ENCODE peak calls at places on chromosomes 12 and 14, in five cellular contexts. One of them, this sample, is unnamed. For H3K4me1, the result is how much of the 10 kb centered on the place peaks cover.

GRCh38 chr12:92334552-92334951 is 188.9 kb upstream of the BTG1 start:
- DNase-seq in colonic mucosa: no peak
- DNase-seq in transverse colon: no peak
- DNase-seq in mucosa of descending colon: no peak
- DNase-seq in left ventricle myocardium inferior: no peak
- DNase-seq in this sample: no peak

GRCh38 chr14:104249706-104250105 is 111.3 kb downstream of the KIF26A start:
- DNase-seq in colonic mucosa: no peak
- DNase-seq in transverse colon: no peak
- DNase-seq in mucosa of descending colon: peak
- DNase-seq in left ventricle myocardium inferior: no peak
- DNase-seq in this sample: no peak

GRCh38 chr14:66758031-66758613 is 250.2 kb downstream of the GPHN start:
- DNase-seq in colonic mucosa: no peak
- DNase-seq in transverse colon: no peak
- DNase-seq in mucosa of descending colon: no peak
- DNase-seq in left ventricle myocardium inferior: no peak
- DNase-seq in this sample: peak

GRCh38 chr12:51823875-51824565 is 24.5 kb downstream of the FIGNL2 start:
- DNase-seq in colonic mucosa: peak
- DNase-seq in transverse colon: peak
- DNase-seq in mucosa of descending colon: no peak
- DNase-seq in left ventricle myocardium inferior: no peak
- DNase-seq in this sample: no peak

GRCh38 chr12:92552412-92553108 is 150.2 kb upstream of the PLEKHG7 start:
- DNase-seq in colonic mucosa: peak
- DNase-seq in transverse colon: no peak
- DNase-seq in mucosa of descending colon: no peak
- DNase-seq in left ventricle myocardium inferior: no peak
- DNase-seq in this sample: no peak

GRCh38 chr12:122842505-122843405 is 7.5 kb downstream of the HIP1R start:
- DNase-seq in colonic mucosa: no peak
- DNase-seq in transverse colon: no peak
- DNase-seq in mucosa of descending colon: no peak
- DNase-seq in left ventricle myocardium inferior: no peak
- DNase-seq in this sample: no peak

GRCh38 chr12:131077931-131078391 is 124.3 kb downstream of the ADGRD1 start:
- DNase-seq in colonic mucosa: no peak
- DNase-seq in transverse colon: no peak
- DNase-seq in mucosa of descending colon: no peak
- DNase-seq in left ventricle myocardium inferior: no peak
- DNase-seq in this sample: no peak

GRCh38 chr12:93669452-93669851 is 7.7 kb upstream of the CRADD start:
- DNase-seq in colonic mucosa: no peak
- DNase-seq in transverse colon: no peak
- DNase-seq in mucosa of descending colon: no peak
- DNase-seq in left ventricle myocardium inferior: no peak
- DNase-seq in this sample: no peak

GRCh38 chr14:105204206-105204930 is 23.3 kb upstream of the NUDT14 start:
- DNase-seq in colonic mucosa: peak
- DNase-seq in transverse colon: peak
- DNase-seq in mucosa of descending colon: no peak
- DNase-seq in left ventricle myocardium inferior: peak
- DNase-seq in this sample: no peak

GRCh38 chr12:104290855-104291254 is 12.7 kb upstream of the EID3 start:
- DNase-seq in colonic mucosa: no peak
- DNase-seq in transverse colon: no peak
- DNase-seq in mucosa of descending colon: no peak
- DNase-seq in left ventricle myocardium inferior: no peak
- DNase-seq in this sample: no peak

GRCh38 chr12:116547955-116548471 is 11.2 kb upstream of the MAP1LC3B2 start:
- DNase-seq in colonic mucosa: no peak
- DNase-seq in transverse colon: no peak
- DNase-seq in mucosa of descending colon: no peak
- DNase-seq in left ventricle myocardium inferior: no peak
- DNase-seq in this sample: no peak

GRCh38 chr12:114319422-114319821 is 86.5 kb downstream of the TBX5 start:
- DNase-seq in colonic mucosa: no peak
- DNase-seq in transverse colon: no peak
- DNase-seq in mucosa of descending colon: no peak
- DNase-seq in left ventricle myocardium inferior: no peak
- DNase-seq in this sample: no peak

GRCh38 chr12:2783936-2784600 is 10.7 kb upstream of the FKBP4 start:
- DNase-seq in colonic mucosa: peak
- DNase-seq in transverse colon: peak
- DNase-seq in mucosa of descending colon: no peak
- DNase-seq in left ventricle myocardium inferior: peak
- DNase-seq in this sample: peak

GRCh38 chr12:753401-754237 is 1.2 kb downstream of the WNK1 start:
- DNase-seq in colonic mucosa: peak
- DNase-seq in transverse colon: peak
- DNase-seq in mucosa of descending colon: peak
- DNase-seq in left ventricle myocardium inferior: peak
- DNase-seq in this sample: peak

GRCh38 chr12:88529531-88530488 is 50.5 kb downstream of the KITLG start:
- DNase-seq in colonic mucosa: peak
- DNase-seq in transverse colon: no peak
- DNase-seq in mucosa of descending colon: no peak
- DNase-seq in left ventricle myocardium inferior: no peak
- DNase-seq in this sample: no peak

GRCh38 chr12:111310076-111310870 is 58.6 kb downstream of the PHETA1 start:
- DNase-seq in colonic mucosa: no peak
- DNase-seq in transverse colon: no peak
- DNase-seq in mucosa of descending colon: no peak
- DNase-seq in left ventricle myocardium inferior: no peak
- DNase-seq in this sample: no peak
- TF ChIP-seq CTCF in colonic mucosa: no peak
- TF ChIP-seq CTCF in transverse colon: no peak
- TF ChIP-seq CTCF in mucosa of descending colon: no peak
- TF ChIP-seq CTCF in left ventricle myocardium inferior: no peak
- TF ChIP-seq CTCF in this sample: no peak

GRCh38 chr12:107318804-107319535 is 225.6 kb upstream of the CRY1 start:
- DNase-seq in colonic mucosa: no peak
- DNase-seq in transverse colon: peak
- DNase-seq in mucosa of descending colon: peak
- DNase-seq in left ventricle myocardium inferior: no peak
- DNase-seq in this sample: no peak
- H3K4me3 ChIP-seq in colonic mucosa: peak
- H3K4me3 ChIP-seq in transverse colon: no peak
- H3K4me3 ChIP-seq in mucosa of descending colon: no peak
- H3K4me3 ChIP-seq in left ventricle myocardium inferior: peak
- H3K4me3 ChIP-seq in this sample: peak

GRCh38 chr14:74511966-74512365 is 18.4 kb downstream of the ISCA2 start:
- DNase-seq in colonic mucosa: no peak
- DNase-seq in transverse colon: no peak
- DNase-seq in mucosa of descending colon: no peak
- DNase-seq in left ventricle myocardium inferior: no peak
- DNase-seq in this sample: no peak
- H3K4me1 ChIP-seq in colonic mucosa: under half
- H3K4me1 ChIP-seq in transverse colon: under half
- H3K4me1 ChIP-seq in mucosa of descending colon: under half
- H3K4me1 ChIP-seq in left ventricle myocardium inferior: under half
- H3K4me1 ChIP-seq in this sample: under half

GRCh38 chr12:26113853-26114719 is 10.8 kb downstream of the BHLHE41 start:
- DNase-seq in colonic mucosa: peak
- DNase-seq in transverse colon: peak
- DNase-seq in mucosa of descending colon: peak
- DNase-seq in left ventricle myocardium inferior: peak
- DNase-seq in this sample: peak
- TF ChIP-seq CTCF in colonic mucosa: no peak
- TF ChIP-seq CTCF in transverse colon: peak
- TF ChIP-seq CTCF in mucosa of descending colon: no peak
- TF ChIP-seq CTCF in left ventricle myocardium inferior: peak
- TF ChIP-seq CTCF in this sample: peak

DNA sequence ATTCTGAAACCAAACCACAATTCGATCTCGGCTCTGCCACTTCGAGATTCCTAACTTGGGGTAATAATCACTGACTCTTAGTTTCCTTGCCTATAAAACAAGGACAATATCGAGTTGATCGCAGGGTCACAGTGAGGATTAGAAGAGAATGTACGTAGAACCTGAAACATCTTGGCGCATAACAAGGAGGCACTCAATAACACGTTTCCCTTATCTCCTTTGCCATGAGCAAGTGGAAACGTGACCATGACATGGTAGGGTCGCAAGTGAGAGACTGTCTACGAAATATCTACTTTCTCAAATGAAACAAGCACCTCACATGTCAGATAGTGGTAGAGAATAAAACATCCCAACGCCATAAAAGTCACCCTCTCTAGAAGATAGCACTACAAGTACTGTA is 2.3 kb downstream of the DICER1 start:
- DNase-seq in colonic mucosa: no peak
- DNase-seq in transverse colon: no peak
- DNase-seq in mucosa of descending colon: no peak
- DNase-seq in left ventricle myocardium inferior: no peak
- DNase-seq in this sample: no peak
- H3K4me3 ChIP-seq in colonic mucosa: no peak
- H3K4me3 ChIP-seq in transverse colon: no peak
- H3K4me3 ChIP-seq in mucosa of descending colon: no peak
- H3K4me3 ChIP-seq in left ventricle myocardium inferior: peak
- H3K4me3 ChIP-seq in this sample: no peak

DNA sequence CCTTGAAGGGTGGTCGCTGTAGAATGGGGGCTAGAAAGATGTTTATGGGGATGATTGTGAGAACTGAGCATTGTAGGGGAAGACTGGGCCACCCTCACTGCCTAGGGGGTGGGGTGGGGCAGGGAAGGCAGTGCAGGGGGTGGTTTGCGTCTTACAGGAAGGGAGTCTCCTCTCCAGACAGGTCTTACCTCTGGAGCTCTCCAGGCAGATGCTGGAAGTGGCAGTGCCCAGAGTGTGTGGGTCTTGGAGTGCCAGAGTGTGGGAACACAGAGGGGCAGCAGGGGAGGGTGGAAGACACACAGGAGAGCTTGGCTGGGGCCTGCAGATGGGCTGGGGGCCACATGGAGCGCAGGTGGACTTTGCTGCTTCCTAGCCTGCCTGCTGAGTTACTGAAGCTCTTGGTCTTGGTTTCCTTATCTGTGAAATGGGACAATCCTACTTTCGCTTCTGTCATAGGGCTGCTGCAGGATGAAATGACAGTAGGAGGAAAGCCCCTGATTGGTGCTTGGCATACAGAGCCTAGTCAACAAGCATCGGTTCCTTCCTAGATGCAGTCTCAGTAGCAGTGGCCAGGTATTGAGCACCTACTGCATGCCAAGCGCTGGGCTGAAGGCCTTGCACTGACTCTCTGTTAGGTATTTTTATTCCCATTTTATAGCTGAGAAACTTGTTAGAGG is 118.3 kb downstream of the SLC25A47 start:
- DNase-seq in colonic mucosa: no peak
- DNase-seq in transverse colon: no peak
- DNase-seq in mucosa of descending colon: no peak
- DNase-seq in left ventricle myocardium inferior: no peak
- DNase-seq in this sample: no peak
- H3K4me1 ChIP-seq in colonic mucosa: under half
- H3K4me1 ChIP-seq in transverse colon: under half
- H3K4me1 ChIP-seq in mucosa of descending colon: under half
- H3K4me1 ChIP-seq in left ventricle myocardium inferior: under half
- H3K4me1 ChIP-seq in this sample: under half